ENCODE peak calls at places on chromosomes 1 and 21, in four cellular contexts. One of them, this sample, is unnamed. For H3K36me3 and H3K4me1, the result is how much of the 10 kb centered on the place peaks cover.

GRCh38 chr1:94607398-94607797 is 65.8 kb upstream of the F3 start:
- DNase-seq in heart left ventricle: no peak
- DNase-seq in transverse colon: no peak
- DNase-seq in mammary epithelial cell: peak
- DNase-seq in this sample: no peak

GRCh38 chr1:221363074-221363473 is 378.8 kb downstream of the DUSP10 start:
- DNase-seq in heart left ventricle: no peak
- DNase-seq in mammary epithelial cell: no peak
- DNase-seq in transverse colon: no peak
- DNase-seq in this sample: no peak

GRCh38 chr1:180266275-180267210 is 36.5 kb downstream of the LHX4 start:
- DNase-seq in mammary epithelial cell: no peak
- DNase-seq in heart left ventricle: no peak
- DNase-seq in transverse colon: peak
- DNase-seq in this sample: no peak

GRCh38 chr1:156118175-156118868 is 3.8 kb downstream of the LMNA start:
- DNase-seq in heart left ventricle: peak
- DNase-seq in transverse colon: peak
- DNase-seq in mammary epithelial cell: peak
- DNase-seq in this sample: peak

GRCh38 chr1:10614377-10615225 is 139.9 kb downstream of the PEX14 start:
- DNase-seq in mammary epithelial cell: no peak
- DNase-seq in heart left ventricle: no peak
- DNase-seq in transverse colon: no peak
- DNase-seq in this sample: no peak

GRCh38 chr21:32772281-32773047 is 909 bp upstream of the PAXBP1 start:
- DNase-seq in mammary epithelial cell: peak
- DNase-seq in transverse colon: peak
- DNase-seq in heart left ventricle: no peak
- DNase-seq in this sample: no peak

GRCh38 chr1:59156526-59157196 is 140.2 kb upstream of the FGGY start:
- DNase-seq in mammary epithelial cell: no peak
- DNase-seq in heart left ventricle: no peak
- DNase-seq in transverse colon: no peak
- DNase-seq in this sample: no peak

GRCh38 chr1:195748969-195749368 is 859.3 kb downstream of the KCNT2 start:
- DNase-seq in heart left ventricle: no peak
- DNase-seq in transverse colon: no peak
- DNase-seq in mammary epithelial cell: no peak
- DNase-seq in this sample: no peak

GRCh38 chr1:10829965-10830515 is 33.6 kb upstream of the CASZ1 start:
- DNase-seq in heart left ventricle: no peak
- DNase-seq in mammary epithelial cell: no peak
- DNase-seq in transverse colon: no peak
- DNase-seq in this sample: no peak

GRCh38 chr1:72006092-72006491 is 276.2 kb downstream of the NEGR1 start:
- DNase-seq in mammary epithelial cell: no peak
- DNase-seq in transverse colon: no peak
- DNase-seq in heart left ventricle: no peak
- DNase-seq in this sample: no peak

GRCh38 chr1:150981805-150982712 is at the start of gene ANXA9:
- DNase-seq in heart left ventricle: no peak
- DNase-seq in transverse colon: peak
- DNase-seq in mammary epithelial cell: peak
- DNase-seq in this sample: no peak

GRCh38 chr1:1200876-1201810 is 5.2 kb downstream of the TNFRSF18 start:
- DNase-seq in transverse colon: peak
- DNase-seq in mammary epithelial cell: peak
- DNase-seq in heart left ventricle: peak
- DNase-seq in this sample: peak

DNA sequence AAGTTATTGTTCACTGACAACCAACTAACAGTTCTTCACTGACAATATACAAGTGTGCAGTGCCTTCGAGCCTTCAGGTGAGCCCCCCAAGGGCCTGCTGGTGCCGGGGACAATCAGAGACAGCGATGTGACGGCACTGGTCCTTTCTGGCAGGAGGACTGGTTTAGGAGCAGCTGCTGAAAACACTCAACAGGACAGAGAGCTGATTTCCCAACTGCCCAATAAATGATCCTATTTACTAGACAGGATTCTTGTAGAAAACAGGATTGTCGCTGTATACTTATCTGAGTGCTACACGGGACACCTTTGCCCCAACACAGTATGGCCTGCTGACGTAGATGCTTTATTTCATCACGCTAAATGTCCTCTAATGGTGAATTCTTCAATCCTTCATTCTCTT is 65.4 kb downstream of the TP53BP2 start:
- DNase-seq in transverse colon: no peak
- DNase-seq in mammary epithelial cell: no peak
- DNase-seq in heart left ventricle: no peak
- DNase-seq in this sample: no peak
- H3K36me3 ChIP-seq in transverse colon: under half
- H3K36me3 ChIP-seq in mammary epithelial cell: under half
- H3K36me3 ChIP-seq in heart left ventricle: half or more
- H3K36me3 ChIP-seq in this sample: half or more

GRCh38 chr21:36263797-36264196 is 56.2 kb upstream of the MORC3 start:
- DNase-seq in mammary epithelial cell: no peak
- DNase-seq in transverse colon: no peak
- DNase-seq in heart left ventricle: no peak
- DNase-seq in this sample: no peak

GRCh38 chr21:36257657-36258056 is 62.3 kb upstream of the MORC3 start:
- DNase-seq in mammary epithelial cell: no peak
- DNase-seq in transverse colon: no peak
- DNase-seq in heart left ventricle: no peak
- DNase-seq in this sample: no peak

GRCh38 chr21:36260802-36261201 is 59.2 kb upstream of the MORC3 start:
- DNase-seq in transverse colon: no peak
- DNase-seq in mammary epithelial cell: no peak
- DNase-seq in heart left ventricle: no peak
- DNase-seq in this sample: no peak

GRCh38 chr21:36261459-36261858 is 58.5 kb upstream of the MORC3 start:
- DNase-seq in heart left ventricle: no peak
- DNase-seq in transverse colon: no peak
- DNase-seq in mammary epithelial cell: no peak
- DNase-seq in this sample: no peak

GRCh38 chr21:36260030-36260787 is 59.8 kb upstream of the MORC3 start:
- DNase-seq in mammary epithelial cell: peak
- DNase-seq in transverse colon: peak
- DNase-seq in heart left ventricle: no peak
- DNase-seq in this sample: no peak
- H3K4me1 ChIP-seq in mammary epithelial cell: under half
- H3K4me1 ChIP-seq in transverse colon: under half
- H3K4me1 ChIP-seq in heart left ventricle: under half
- H3K4me1 ChIP-seq in this sample: under half

DNA sequence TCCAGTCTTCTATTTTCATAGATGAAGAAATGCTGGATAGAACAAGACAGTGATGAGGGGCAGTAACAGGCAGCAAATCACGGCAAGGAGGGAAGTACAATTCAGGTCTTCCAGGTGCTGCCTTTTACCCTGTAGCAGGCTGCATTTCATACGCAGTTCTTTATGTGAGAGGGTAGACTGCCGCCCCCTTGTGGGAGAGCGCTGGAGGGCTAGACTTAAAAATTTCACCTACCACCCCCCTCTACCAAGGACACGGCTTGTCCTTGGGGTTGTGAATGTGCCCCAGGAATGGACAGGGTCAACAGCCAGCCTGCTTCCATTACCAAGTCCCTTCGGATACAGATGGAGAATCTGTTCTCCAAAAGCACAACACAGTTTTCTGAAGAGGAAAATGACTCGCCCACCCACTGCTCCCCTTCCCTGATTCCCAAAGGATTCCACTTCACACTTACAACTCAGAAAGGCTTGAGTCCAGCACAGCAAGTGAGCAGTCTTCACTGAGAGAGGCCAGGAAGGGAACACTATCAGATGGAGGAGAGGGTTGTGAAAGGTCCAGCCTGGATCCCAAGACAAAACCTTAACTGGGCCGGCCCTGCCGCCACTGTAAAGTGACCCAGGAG is 7.4 kb downstream of the WDR77 start:
- DNase-seq in transverse colon: peak
- DNase-seq in mammary epithelial cell: no peak
- DNase-seq in heart left ventricle: no peak
- DNase-seq in this sample: no peak
- TF ChIP-seq CTCF in transverse colon: peak
- TF ChIP-seq CTCF in mammary epithelial cell: peak
- TF ChIP-seq CTCF in heart left ventricle: peak
- TF ChIP-seq CTCF in this sample: peak

GRCh38 chr1:35187816-35188342 is 5.1 kb downstream of the SFPQ start:
- DNase-seq in transverse colon: no peak
- DNase-seq in mammary epithelial cell: no peak
- DNase-seq in heart left ventricle: no peak
- DNase-seq in this sample: no peak
- H3K36me3 ChIP-seq in transverse colon: under half
- H3K36me3 ChIP-seq in mammary epithelial cell: half or more
- H3K36me3 ChIP-seq in heart left ventricle: half or more
- H3K36me3 ChIP-seq in this sample: half or more

GRCh38 chr1:23889074-23889473 is 21.0 kb upstream of the FUCA1 start:
- DNase-seq in transverse colon: no peak
- DNase-seq in mammary epithelial cell: no peak
- DNase-seq in heart left ventricle: no peak
- DNase-seq in this sample: no peak
- H3K4me1 ChIP-seq in transverse colon: under half
- H3K4me1 ChIP-seq in mammary epithelial cell: under half
- H3K4me1 ChIP-seq in heart left ventricle: under half
- H3K4me1 ChIP-seq in this sample: under half

DNA sequence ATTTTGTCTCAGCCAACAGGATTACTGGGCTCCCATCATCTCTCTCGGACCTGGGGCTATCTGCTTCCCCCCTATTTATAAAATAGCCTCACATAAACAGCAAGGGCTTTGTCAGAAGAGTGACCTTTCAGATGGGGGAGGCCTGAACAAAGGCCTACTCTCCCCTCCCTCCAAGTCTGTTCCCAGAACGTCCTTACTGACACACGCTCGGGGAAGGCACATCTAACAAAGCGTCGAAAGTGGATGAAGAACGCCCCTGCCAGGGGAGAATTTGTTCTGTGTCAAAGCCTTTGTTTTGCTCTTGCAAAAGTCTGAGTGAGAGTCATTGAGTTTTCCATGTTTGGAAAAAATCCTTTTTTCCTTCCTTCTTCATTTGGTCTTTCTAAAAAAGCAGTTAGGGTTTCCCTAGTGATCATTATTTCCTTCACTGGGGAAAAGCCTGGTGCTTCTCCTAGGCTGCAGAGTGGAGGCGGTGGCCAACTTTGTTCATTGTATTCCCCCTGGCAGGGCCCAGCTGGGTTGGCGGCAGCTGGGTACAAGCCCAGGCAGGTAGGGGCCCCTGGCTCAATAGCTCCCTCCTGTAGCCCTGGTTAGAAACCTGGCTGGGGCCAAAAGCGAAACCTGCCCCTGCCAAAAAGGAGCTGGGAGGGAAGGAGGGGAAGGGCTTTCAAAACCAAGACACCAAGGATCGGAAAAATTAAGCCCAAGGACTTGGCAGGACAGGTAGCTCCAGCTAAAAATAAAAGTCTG is 81.1 kb downstream of the ITPKB start:
- DNase-seq in mammary epithelial cell: peak
- DNase-seq in transverse colon: no peak
- DNase-seq in heart left ventricle: peak
- DNase-seq in this sample: no peak
- TF ChIP-seq CTCF in mammary epithelial cell: no peak
- TF ChIP-seq CTCF in transverse colon: no peak
- TF ChIP-seq CTCF in heart left ventricle: no peak
- TF ChIP-seq CTCF in this sample: no peak

GRCh38 chr1:27416387-27417111 is 24.1 kb downstream of the GPR3 start:
- DNase-seq in transverse colon: peak
- DNase-seq in mammary epithelial cell: peak
- DNase-seq in heart left ventricle: no peak
- DNase-seq in this sample: no peak
- H3K36me3 ChIP-seq in transverse colon: under half
- H3K36me3 ChIP-seq in mammary epithelial cell: half or more
- H3K36me3 ChIP-seq in heart left ventricle: half or more
- H3K36me3 ChIP-seq in this sample: half or more

This sample was measured in left ventricle myocardium inferior.